ENCODE peak calls at places on chromosomes 5 and 9, in eight cellular contexts. One of them, this sample, is unnamed.
A peak's percentile ranks its signal among the peaks of the same experiment; 100 is the strongest.

GRCh38 chr9:112174965-112175795 is at the start of gene SUSD1:
- DNase-seq in fibroblast of lung: peak; percentile 27
- DNase-seq in WERI-Rb-1: peak; percentile 71
- DNase-seq in left ventricle myocardium inferior: peak; percentile 58
- DNase-seq in osteoblast: peak; percentile 94
- DNase-seq in heart right ventricle: peak; percentile 28
- DNase-seq in HL-60: peak; percentile 37
- DNase-seq in dorsolateral prefrontal cortex: no peak
- DNase-seq in this sample: peak; percentile 74

GRCh38 chr5:67998709-67999251 is 216.8 kb upstream of the PIK3R1 start:
- DNase-seq in fibroblast of lung: peak; percentile 66
- DNase-seq in WERI-Rb-1: no peak
- DNase-seq in left ventricle myocardium inferior: peak; percentile 42
- DNase-seq in osteoblast: peak; percentile 74
- DNase-seq in heart right ventricle: peak; percentile 40
- DNase-seq in HL-60: peak; percentile 2
- DNase-seq in dorsolateral prefrontal cortex: no peak
- DNase-seq in this sample: no peak

GRCh38 chr5:104412649-104413240 is 850.2 kb upstream of the NUDT12 start:
- DNase-seq in fibroblast of lung: peak; percentile 42
- DNase-seq in WERI-Rb-1: peak; percentile 48
- DNase-seq in left ventricle myocardium inferior: no peak
- DNase-seq in osteoblast: peak; percentile 70
- DNase-seq in heart right ventricle: no peak
- DNase-seq in HL-60: no peak
- DNase-seq in dorsolateral prefrontal cortex: no peak
- DNase-seq in this sample: peak; percentile 41

GRCh38 chr5:10442581-10442980 is 902 bp downstream of the ROPN1L start:
- DNase-seq in fibroblast of lung: no peak
- DNase-seq in WERI-Rb-1: no peak
- DNase-seq in left ventricle myocardium inferior: no peak
- DNase-seq in osteoblast: peak; percentile 84
- DNase-seq in heart right ventricle: no peak
- DNase-seq in HL-60: no peak
- DNase-seq in dorsolateral prefrontal cortex: no peak
- DNase-seq in this sample: no peak

GRCh38 chr5:151023047-151023615 is 2.7 kb downstream of the GPX3 start:
- DNase-seq in fibroblast of lung: peak; percentile 74
- DNase-seq in WERI-Rb-1: no peak
- DNase-seq in left ventricle myocardium inferior: peak; percentile 75
- DNase-seq in osteoblast: peak; percentile 91
- DNase-seq in heart right ventricle: peak; percentile 85
- DNase-seq in HL-60: no peak
- DNase-seq in dorsolateral prefrontal cortex: no peak
- DNase-seq in this sample: no peak

GRCh38 chr5:71923755-71924154 is 183.5 kb upstream of the MAP1B start:
- DNase-seq in fibroblast of lung: no peak
- DNase-seq in WERI-Rb-1: no peak
- DNase-seq in left ventricle myocardium inferior: no peak
- DNase-seq in osteoblast: no peak
- DNase-seq in heart right ventricle: no peak
- DNase-seq in HL-60: no peak
- DNase-seq in dorsolateral prefrontal cortex: no peak
- DNase-seq in this sample: no peak

GRCh38 chr9:1495282-1495681 is 445.1 kb downstream of the DMRT2 start:
- DNase-seq in fibroblast of lung: no peak
- DNase-seq in WERI-Rb-1: no peak
- DNase-seq in left ventricle myocardium inferior: no peak
- DNase-seq in osteoblast: no peak
- DNase-seq in heart right ventricle: no peak
- DNase-seq in HL-60: no peak
- DNase-seq in dorsolateral prefrontal cortex: no peak
- DNase-seq in this sample: no peak

GRCh38 chr9:112080831-112081542 is 94.1 kb downstream of the SUSD1 start:
- DNase-seq in fibroblast of lung: no peak
- DNase-seq in WERI-Rb-1: no peak
- DNase-seq in left ventricle myocardium inferior: no peak
- DNase-seq in osteoblast: no peak
- DNase-seq in heart right ventricle: no peak
- DNase-seq in HL-60: no peak
- DNase-seq in dorsolateral prefrontal cortex: no peak
- DNase-seq in this sample: no peak

GRCh38 chr5:132209131-132209530 is 18.5 kb downstream of the P4HA2 start:
- DNase-seq in fibroblast of lung: peak; percentile 87
- DNase-seq in WERI-Rb-1: no peak
- DNase-seq in left ventricle myocardium inferior: no peak
- DNase-seq in osteoblast: no peak
- DNase-seq in heart right ventricle: no peak
- DNase-seq in HL-60: no peak
- DNase-seq in dorsolateral prefrontal cortex: no peak
- DNase-seq in this sample: no peak

DNA sequence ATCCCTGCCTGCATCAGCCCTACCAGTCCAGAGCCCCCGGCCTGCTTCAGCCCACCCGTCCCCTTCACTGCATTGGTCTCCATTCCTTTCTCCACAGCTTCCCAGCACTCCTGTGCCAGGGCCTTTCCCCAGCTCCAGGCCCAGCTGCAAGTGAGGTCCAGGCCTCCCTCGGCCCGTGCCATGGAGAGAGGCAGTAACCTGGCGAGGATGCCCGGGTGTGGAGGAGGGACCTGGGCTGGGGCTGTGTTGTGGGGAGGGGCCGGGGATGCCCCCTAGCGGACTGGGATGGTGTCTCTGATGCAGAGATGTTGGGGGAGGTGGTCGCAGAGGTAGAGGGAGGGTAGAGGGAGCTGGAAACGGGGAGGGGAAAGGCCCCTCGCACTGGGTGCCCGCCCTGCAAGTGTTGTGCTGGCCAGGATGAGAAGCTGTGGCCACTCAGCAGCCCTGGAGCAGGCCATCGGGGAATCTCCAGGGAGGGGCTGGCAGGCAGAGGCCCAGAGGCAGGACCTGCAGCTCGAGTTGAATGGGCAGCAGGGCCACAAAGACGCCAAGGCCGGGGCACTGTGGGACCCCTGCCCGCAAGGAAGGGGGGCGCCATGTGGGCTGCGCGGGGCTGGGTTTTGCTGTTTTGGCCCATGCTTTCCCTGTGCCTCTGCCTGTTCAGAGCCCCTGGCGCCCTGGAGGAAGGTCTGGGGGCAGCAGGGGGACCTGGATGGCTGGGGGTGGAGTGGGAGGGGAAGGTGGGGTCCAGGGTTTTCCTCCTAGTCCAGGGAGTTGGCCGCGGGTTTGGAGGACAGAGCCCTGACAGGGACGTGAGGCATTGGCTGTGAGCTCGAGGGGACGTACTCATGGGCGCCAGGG is 26.0 kb upstream of the NKD2 start:
- DNase-seq in fibroblast of lung: no peak
- DNase-seq in WERI-Rb-1: peak; percentile 75
- DNase-seq in left ventricle myocardium inferior: no peak
- DNase-seq in osteoblast: peak; percentile 86
- DNase-seq in heart right ventricle: peak; percentile 3
- DNase-seq in HL-60: no peak
- DNase-seq in dorsolateral prefrontal cortex: no peak
- DNase-seq in this sample: peak; percentile 11
- TF ChIP-seq CTCF in fibroblast of lung: peak; percentile 9
- TF ChIP-seq CTCF in WERI-Rb-1: peak; percentile 79
- TF ChIP-seq CTCF in left ventricle myocardium inferior: no peak
- TF ChIP-seq CTCF in osteoblast: peak; percentile 11
- TF ChIP-seq CTCF in heart right ventricle: no peak
- TF ChIP-seq CTCF in HL-60: no peak
- TF ChIP-seq CTCF in dorsolateral prefrontal cortex: no peak
- TF ChIP-seq CTCF in this sample: no peak

GRCh38 chr9:121566401-121567141 is 66.9 kb upstream of the GGTA1 start:
- DNase-seq in fibroblast of lung: peak; percentile 79
- DNase-seq in WERI-Rb-1: peak; percentile 70
- DNase-seq in left ventricle myocardium inferior: peak; percentile 58
- DNase-seq in osteoblast: peak; percentile 97
- DNase-seq in heart right ventricle: peak; percentile 63
- DNase-seq in HL-60: no peak
- DNase-seq in dorsolateral prefrontal cortex: no peak
- DNase-seq in this sample: no peak
- H3K4me3 ChIP-seq in fibroblast of lung: peak overlapping the region; percentile 38
- H3K4me3 ChIP-seq in WERI-Rb-1: peak overlapping the region; percentile 53
- H3K4me3 ChIP-seq in left ventricle myocardium inferior: peak overlapping the region; percentile 67
- H3K4me3 ChIP-seq in osteoblast: peak overlapping the region; percentile 7
- H3K4me3 ChIP-seq in heart right ventricle: peak overlapping the region; percentile 44
- H3K4me3 ChIP-seq in HL-60: no peak overlapping the region
- H3K4me3 ChIP-seq in dorsolateral prefrontal cortex: peak overlapping the region; percentile 23
- H3K4me3 ChIP-seq in this sample: no peak overlapping the region

DNA sequence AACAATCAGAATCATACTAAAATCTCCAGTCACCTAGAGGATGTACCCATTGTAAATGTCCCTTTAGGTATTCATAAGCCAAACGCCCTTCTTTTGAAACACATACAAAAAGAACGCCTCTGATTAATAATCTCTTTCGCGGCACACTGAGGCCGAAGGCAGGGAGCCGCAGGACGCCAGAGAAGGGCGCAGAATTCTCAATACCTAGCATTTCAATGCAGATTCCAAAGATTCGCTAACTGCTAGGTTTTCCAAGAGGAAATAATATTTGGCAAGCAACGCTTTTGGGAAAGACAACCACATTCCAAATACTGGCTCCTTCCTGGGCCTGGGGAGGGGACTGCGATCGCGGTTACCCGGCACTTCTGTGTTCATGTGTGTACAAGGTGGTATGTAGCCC is 203.3 kb downstream of the MEF2C start:
- DNase-seq in fibroblast of lung: peak; percentile 63
- DNase-seq in WERI-Rb-1: no peak
- DNase-seq in left ventricle myocardium inferior: no peak
- DNase-seq in osteoblast: peak; percentile 44
- DNase-seq in heart right ventricle: no peak
- DNase-seq in HL-60: no peak
- DNase-seq in dorsolateral prefrontal cortex: no peak
- DNase-seq in this sample: no peak
- H3K27me3 ChIP-seq in fibroblast of lung: peaks cover 79% of the 10 kb centered on the region
- H3K27me3 ChIP-seq in WERI-Rb-1: no peaks in the 10 kb centered on the region
- H3K27me3 ChIP-seq in left ventricle myocardium inferior: peaks cover 99% of the 10 kb centered on the region
- H3K27me3 ChIP-seq in osteoblast: peaks cover 98% of the 10 kb centered on the region
- H3K27me3 ChIP-seq in heart right ventricle: peaks cover 58% of the 10 kb centered on the region
- H3K27me3 ChIP-seq in HL-60: peaks cover 25% of the 10 kb centered on the region
- H3K27me3 ChIP-seq in dorsolateral prefrontal cortex: no peaks in the 10 kb centered on the region
- H3K27me3 ChIP-seq in this sample: peaks cover 96% of the 10 kb centered on the region

DNA sequence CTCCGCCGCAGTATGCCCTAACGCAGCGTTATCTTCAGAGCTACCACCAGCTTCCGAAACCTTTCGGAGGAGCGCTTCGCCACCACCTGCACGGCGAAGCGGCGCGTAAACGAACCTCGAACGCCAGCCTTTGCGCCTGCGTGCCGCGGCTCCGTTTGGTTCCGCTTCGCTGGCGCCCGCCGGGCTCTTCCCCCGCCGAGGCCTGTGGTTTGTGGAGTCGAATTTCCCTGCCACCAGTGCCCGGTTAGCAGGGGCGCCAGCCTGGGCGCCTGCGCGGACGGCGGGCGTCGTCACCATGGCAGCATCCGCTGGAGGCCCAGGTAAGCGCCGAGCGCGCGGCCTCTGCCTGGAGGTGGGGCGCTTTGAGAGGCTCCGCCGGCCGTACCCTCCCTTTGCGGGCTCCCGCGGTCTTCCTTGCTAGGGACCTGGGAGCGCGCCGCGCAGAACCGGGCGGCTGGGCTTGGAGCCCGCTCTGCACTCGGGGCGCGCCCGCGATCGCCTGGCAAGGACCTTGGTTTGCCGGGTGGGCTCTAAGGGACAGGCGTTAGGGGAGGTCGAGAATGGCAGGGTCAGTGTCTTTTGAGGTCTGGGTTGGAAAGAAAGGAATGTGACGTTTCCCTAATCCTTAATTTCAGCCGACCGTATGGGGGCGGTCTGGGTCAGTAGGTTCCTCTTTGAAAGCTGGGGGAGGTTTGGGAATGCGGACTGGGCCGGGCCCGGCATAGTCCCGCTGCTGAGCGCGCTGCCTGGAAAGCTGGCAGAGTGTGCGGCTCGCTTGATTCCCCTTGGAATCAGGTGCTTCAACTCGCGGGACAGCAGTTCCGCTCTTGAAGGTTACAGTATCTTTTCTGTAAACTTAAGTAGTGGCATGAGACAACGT is at the start of gene FAM151B:
- DNase-seq in fibroblast of lung: peak; percentile 93
- DNase-seq in WERI-Rb-1: peak; percentile 93
- DNase-seq in left ventricle myocardium inferior: peak; percentile 80
- DNase-seq in osteoblast: peak; percentile 97
- DNase-seq in heart right ventricle: peak; percentile 72
- DNase-seq in HL-60: peak; percentile 44
- DNase-seq in dorsolateral prefrontal cortex: peak; percentile 64
- DNase-seq in this sample: peak; percentile 96
- TF ChIP-seq CTCF in fibroblast of lung: peak; percentile 33
- TF ChIP-seq CTCF in WERI-Rb-1: no peak
- TF ChIP-seq CTCF in left ventricle myocardium inferior: peak; percentile 26
- TF ChIP-seq CTCF in osteoblast: peak; percentile 22
- TF ChIP-seq CTCF in heart right ventricle: no peak
- TF ChIP-seq CTCF in HL-60: no peak
- TF ChIP-seq CTCF in dorsolateral prefrontal cortex: peak; percentile 23
- TF ChIP-seq CTCF in this sample: peak; percentile 46

GRCh38 chr5:177131711-177132503 is 1.7 kb upstream of the NSD1 start:
- DNase-seq in fibroblast of lung: no peak
- DNase-seq in WERI-Rb-1: no peak
- DNase-seq in left ventricle myocardium inferior: peak; percentile 26
- DNase-seq in osteoblast: peak; percentile 45
- DNase-seq in heart right ventricle: no peak
- DNase-seq in HL-60: no peak
- DNase-seq in dorsolateral prefrontal cortex: no peak
- DNase-seq in this sample: peak; percentile 67

GRCh38 chr5:177130211-177131018 is 3.2 kb upstream of the NSD1 start:
- DNase-seq in fibroblast of lung: peak; percentile 39
- DNase-seq in WERI-Rb-1: no peak
- DNase-seq in left ventricle myocardium inferior: no peak
- DNase-seq in osteoblast: peak; percentile 73
- DNase-seq in heart right ventricle: no peak
- DNase-seq in HL-60: no peak
- DNase-seq in dorsolateral prefrontal cortex: no peak
- DNase-seq in this sample: no peak

GRCh38 chr5:177131352-177131710 is 2.2 kb upstream of the NSD1 start:
- DNase-seq in fibroblast of lung: no peak
- DNase-seq in WERI-Rb-1: no peak
- DNase-seq in left ventricle myocardium inferior: no peak
- DNase-seq in osteoblast: no peak
- DNase-seq in heart right ventricle: no peak
- DNase-seq in HL-60: no peak
- DNase-seq in dorsolateral prefrontal cortex: no peak
- DNase-seq in this sample: no peak

GRCh38 chr5:177132504-177133118 is 962 bp upstream of the NSD1 start:
- DNase-seq in fibroblast of lung: peak; percentile 29
- DNase-seq in WERI-Rb-1: no peak
- DNase-seq in left ventricle myocardium inferior: no peak
- DNase-seq in osteoblast: peak; percentile 94
- DNase-seq in heart right ventricle: no peak
- DNase-seq in HL-60: no peak
- DNase-seq in dorsolateral prefrontal cortex: no peak
- DNase-seq in this sample: peak; percentile 47

DNA sequence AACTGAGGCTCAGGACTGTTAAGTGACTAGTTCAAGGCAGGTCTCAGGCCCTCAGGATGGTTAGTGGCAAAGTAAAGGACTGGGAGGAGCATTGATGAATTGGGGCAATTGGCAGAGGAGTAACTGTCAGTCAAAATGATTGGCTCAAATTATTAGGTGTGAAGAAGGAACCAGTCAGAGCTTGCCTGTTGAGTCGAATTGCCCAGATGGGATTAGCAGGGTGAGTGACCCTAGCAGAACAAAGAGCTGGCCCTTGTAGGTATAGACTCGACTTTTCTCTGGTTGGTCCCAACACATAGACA is 2.6 kb upstream of the NSD1 start:
- DNase-seq in fibroblast of lung: no peak
- DNase-seq in WERI-Rb-1: no peak
- DNase-seq in left ventricle myocardium inferior: no peak
- DNase-seq in osteoblast: no peak
- DNase-seq in heart right ventricle: no peak
- DNase-seq in HL-60: no peak
- DNase-seq in dorsolateral prefrontal cortex: no peak
- DNase-seq in this sample: no peak
- H3K4me3 ChIP-seq in fibroblast of lung: no peak overlapping the region
- H3K4me3 ChIP-seq in WERI-Rb-1: no peak overlapping the region
- H3K4me3 ChIP-seq in left ventricle myocardium inferior: no peak overlapping the region
- H3K4me3 ChIP-seq in osteoblast: no peak overlapping the region
- H3K4me3 ChIP-seq in heart right ventricle: no peak overlapping the region
- H3K4me3 ChIP-seq in HL-60: no peak overlapping the region
- H3K4me3 ChIP-seq in dorsolateral prefrontal cortex: no peak overlapping the region
- H3K4me3 ChIP-seq in this sample: no peak overlapping the region

This sample was measured in hepatocyte.